ENCODE peak calls at places on chromosomes 7 and 10, in four cellular contexts. Q is glutamatergic neuron, X is WTC11, O is GM03348. H is an unnamed sample.

GRCh38 chr7:2355079-2356008 is 717 bp downstream of the EIF3B start:
- DNase-seq in Q (peak), X (peak), O (peak), H (no peak)

GRCh38 chr7:92754756-92755581 is 81.4 kb downstream of the CDK6 start:
- DNase-seq in Q (peak), X (no peak), O (no peak), H (no peak)

GRCh38 chr7:140672382-140673062 is at the start of gene ADCK2:
- DNase-seq in Q (peak), X (peak), O (peak), H (peak)

GRCh38 chr10:120221873-120222485 is 235.0 kb upstream of the PLPP4 start:
- DNase-seq in Q (peak), X (peak), O (peak), H (peak)

GRCh38 chr7:91846436-91846835 is 34.1 kb downstream of the MTERF1 start:
- DNase-seq in Q (no peak), X (no peak), O (peak), H (no peak)

GRCh38 chr10:36033808-36034207 is 391.7 kb upstream of the FZD8 start:
- DNase-seq in Q (no peak), X (no peak), O (no peak), H (no peak)

GRCh38 chr7:22655781-22656180 is 71.2 kb upstream of the IL6 start:
- DNase-seq in Q (no peak), X (no peak), O (no peak), H (no peak)

GRCh38 chr7:98288064-98288823 is 6.8 kb downstream of the BRI3 start:
- DNase-seq in Q (no peak), X (no peak), O (no peak), H (no peak)

GRCh38 chr7:15922002-15922401 is 235.5 kb upstream of the MEOX2 start:
- DNase-seq in Q (no peak), X (no peak), O (no peak), H (no peak)

GRCh38 chr10:35555962-35556930 is 48.9 kb upstream of the GJD4 start:
- DNase-seq in Q (no peak), X (no peak), O (no peak), H (no peak)

GRCh38 chr10:127398140-127398966 is 150.8 kb upstream of the NPS start:
- DNase-seq in Q (no peak), X (no peak), O (peak), H (no peak)

H was measured in WERI-Rb-1.